ENCODE peak calls at places on chromosome 4, in nine cellular contexts. A is stimulated activated naive B cell treated with anti-CD40 and anti-IgM and Interleukin-4, amounts not matched to agents 10 μg/mL and 1 μg/mL and 100 μg/mL, for 72 hours; Y is Daoy; N is nephron progenitor cell; B is NCI-H1930; I is SHP77; V is A549; L is ureter; J is stimulated activated CD4-positive, alpha-beta T cell treated with anti-CD3 and anti-CD28 coated beads, Interleukin-15, amount 100 ng/mL, for 1 hour. H is an unnamed sample.

GRCh38 chr4:7075962-7076693 is 8.3 kb upstream of the GRPEL1 start:
- DNase-seq in A (no peak), Y (peak), N (no peak), B (no peak), I (no peak), V (no peak), L (no peak), J (no peak), H (no peak)

GRCh38 chr4:76748649-76749048 is 149.3 kb downstream of the SOWAHB start:
- DNase-seq in A (no peak), Y (peak), N (no peak), B (no peak), I (peak), V (peak), L (no peak), J (no peak), H (peak)

GRCh38 chr4:1777822-1778641 is 15.1 kb upstream of the FGFR3 start:
- DNase-seq in A (no peak), Y (peak), N (peak), B (no peak), I (no peak), V (peak), L (no peak), J (no peak), H (no peak)

GRCh38 chr4:87937523-87937922 is 38.0 kb upstream of the SPP1 start:
- DNase-seq in A (no peak), Y (no peak), N (no peak), B (no peak), I (no peak), V (no peak), L (no peak), J (no peak), H (no peak)

GRCh38 chr4:10077492-10078335 is 38.9 kb downstream of the WDR1 start:
- DNase-seq in A (no peak), Y (no peak), N (no peak), B (no peak), I (no peak), V (no peak), L (no peak), J (no peak), H (no peak)

GRCh38 chr4:174663254-174663653 is 141.0 kb upstream of the HPGD start:
- DNase-seq in A (no peak), Y (no peak), N (no peak), B (no peak), I (no peak), V (no peak), L (no peak), J (no peak), H (no peak)

GRCh38 chr4:53197760-53198150 is 168.1 kb downstream of the SCFD2 start:
- DNase-seq in A (no peak), Y (no peak), N (no peak), B (no peak), I (no peak), V (no peak), L (no peak), J (no peak), H (no peak)

GRCh38 chr4:136927172-136927571 is 605.1 kb downstream of the PCDH18 start:
- DNase-seq in A (no peak), Y (peak), N (no peak), B (no peak), I (no peak), V (peak), L (no peak), J (no peak), H (no peak)

GRCh38 chr4:55530167-55530566 is 16.5 kb downstream of the CLOCK start:
- DNase-seq in A (no peak), Y (no peak), N (no peak), B (no peak), I (no peak), V (no peak), L (no peak), J (no peak), H (no peak)

GRCh38 chr4:73894021-73894420 is 24.8 kb downstream of the CXCL1 start:
- DNase-seq in A (no peak), Y (no peak), N (no peak), B (no peak), I (no peak), V (no peak), L (no peak), J (no peak), H (no peak)

GRCh38 chr4:140103676-140104075 is 50.3 kb downstream of the MAML3 start:
- DNase-seq in A (peak), Y (peak), N (no peak), B (no peak), I (no peak), V (peak), L (no peak), J (no peak), H (no peak)

GRCh38 chr4:130559268-130559667 is 1463.3 kb downstream of the C4orf33 start:
- DNase-seq in A (no peak), Y (no peak), N (no peak), B (no peak), I (no peak), V (no peak), L (no peak), J (no peak), H (no peak)

GRCh38 chr4:37803348-37803973 is 23.0 kb upstream of the PGM2 start:
- DNase-seq in A (no peak), Y (peak), N (no peak), B (peak), I (no peak), V (peak), L (no peak), J (no peak), H (peak)

GRCh38 chr4:8278421-8279287 is 9.1 kb downstream of the HTRA3 start:
- DNase-seq in A (no peak), Y (peak), N (no peak), B (no peak), I (no peak), V (no peak), L (no peak), J (no peak), H (no peak)

GRCh38 chr4:24042094-24042493 is 152.2 kb upstream of the PPARGC1A start:
- DNase-seq in A (no peak), Y (no peak), N (no peak), B (no peak), I (no peak), V (no peak), L (no peak), J (no peak), H (no peak)

GRCh38 chr4:121168446-121168845 is 4.3 kb upstream of the TNIP3 start:
- DNase-seq in A (no peak), Y (no peak), N (no peak), B (no peak), I (no peak), V (no peak), L (no peak), J (no peak), H (no peak)

GRCh38 chr4:108270466-108271450 is 102.0 kb upstream of the LEF1 start:
- DNase-seq in A (no peak), Y (peak), N (no peak), B (no peak), I (no peak), V (no peak), L (no peak), J (no peak), H (no peak)

GRCh38 chr4:27272264-27272663 is 411.6 kb downstream of the STIM2 start:
- DNase-seq in A (no peak), Y (no peak), N (no peak), B (peak), I (no peak), V (no peak), L (no peak), J (no peak), H (no peak)

GRCh38 chr4:101089168-101089567 is 258.2 kb downstream of the PPP3CA start:
- DNase-seq in A (no peak), Y (no peak), N (no peak), B (no peak), I (no peak), V (no peak), L (no peak), J (no peak), H (no peak)

GRCh38 chr4:125387770-125388169 is 73.0 kb downstream of the FAT4 start:
- DNase-seq in A (no peak), Y (no peak), N (no peak), B (no peak), I (no peak), V (no peak), L (no peak), J (no peak), H (no peak)

H was measured in germinal center.